ENCODE peak calls at places on chromosomes 13 and 19, in four cellular contexts. C is ovary, G is Daoy, R is fibroblast of the aortic adventitia. A is an unnamed sample.

GRCh38 chr19:50190439-50190891 is 13.0 kb upstream of the MYH14 start:
- DNase-seq in R (no peak), C (no peak), G (no peak), A (no peak)

GRCh38 chr13:45327253-45327954 is 13.6 kb downstream of the TPT1 start:
- DNase-seq in R (no peak), G (no peak), C (no peak), A (no peak)

GRCh38 chr13:39224841-39225240 is 186.6 kb downstream of the NHLRC3 start:
- DNase-seq in R (no peak), G (no peak), C (no peak), A (no peak)

GRCh38 chr13:48586591-48587103 is 53.8 kb upstream of the RCBTB2 start:
- DNase-seq in C (peak), G (peak), R (peak), A (peak)

GRCh38 chr19:3365447-3366103 is 808 bp upstream of the NFIC start:
- DNase-seq in C (peak), G (peak), R (peak), A (peak)

GRCh38 chr19:595326-596262 is 5.9 kb downstream of the HCN2 start:
- DNase-seq in G (no peak), C (no peak), R (no peak), A (no peak)

GRCh38 chr19:7159105-7159933 is 89.8 kb downstream of the ZNF557 start:
- DNase-seq in C (peak), G (peak), R (peak), A (peak)

GRCh38 chr19:56664511-56664910 is 7.0 kb downstream of the ZNF835 start:
- DNase-seq in G (no peak), R (no peak), C (no peak), A (no peak)

GRCh38 chr13:36454962-36455361 is 22.7 kb downstream of the CCNA1 start:
- DNase-seq in C (no peak), G (no peak), R (no peak), A (peak)

GRCh38 chr19:35986664-35987570 is 8.1 kb upstream of the SDHAF1 start:
- DNase-seq in G (peak), C (no peak), R (no peak), A (no peak)

GRCh38 chr19:5983367-5983955 is 5.5 kb upstream of the RANBP3 start:
- DNase-seq in R (no peak), G (no peak), C (no peak), A (no peak)

GRCh38 chr13:49044849-49045248 is 69.1 kb downstream of the FNDC3A start:
- DNase-seq in G (no peak), C (no peak), R (no peak), A (no peak)

GRCh38 chr19:27794444-27795042 is 1418.4 kb downstream of the UQCRFS1 start:
- DNase-seq in R (peak), G (peak), C (no peak), A (no peak)

GRCh38 chr19:23203841-23204344 is 46.3 kb downstream of the ZNF724 start:
- DNase-seq in C (peak), G (peak), R (no peak), A (no peak)

GRCh38 chr19:31214086-31214485 is 135.2 kb downstream of the TSHZ3 start:
- DNase-seq in C (no peak), G (peak), R (peak), A (peak)

GRCh38 chr13:48679941-48680630 is 26.4 kb downstream of the CYSLTR2 start:
- DNase-seq in G (no peak), C (no peak), R (no peak), A (no peak)

GRCh38 chr19:1730157-1730556 is 23.1 kb upstream of the ONECUT3 start:
- DNase-seq in G (no peak), R (no peak), C (no peak), A (no peak)

GRCh38 chr13:71621152-71622124 is 245.6 kb downstream of the DACH1 start:
- DNase-seq in R (no peak), C (no peak), G (no peak), A (no peak)

GRCh38 chr19:23784274-23784673 is 25.6 kb upstream of the ZNF681 start:
- DNase-seq in R (no peak), C (no peak), G (no peak), A (no peak)

GRCh38 chr19:5966215-5966614 is 11.7 kb downstream of the RANBP3 start:
- DNase-seq in R (peak), G (no peak), C (no peak), A (peak)

GRCh38 chr13:91356919-91357612 is 9.6 kb downstream of the MIR17HG start:
- DNase-seq in G (no peak), C (no peak), R (no peak), A (no peak)

GRCh38 chr19:771332-771785 is 20.4 kb downstream of the MISP start:
- DNase-seq in G (peak), C (no peak), R (peak), A (no peak)

GRCh38 chr19:40801449-40802299 is 2.7 kb downstream of the EGLN2 start:
- DNase-seq in C (no peak), R (no peak), G (no peak), A (no peak)

GRCh38 chr19:16106121-16106520 is 5.6 kb upstream of the RAB8A start:
- DNase-seq in R (no peak), C (no peak), G (peak), A (no peak)

GRCh38 chr19:485583-486236 is 10.6 kb upstream of the MADCAM1 start:
- DNase-seq in C (peak), G (peak), R (peak), A (no peak)

GRCh38 chr19:49857061-49857833 is 6.3 kb downstream of the PTOV1 start:
- DNase-seq in G (no peak), R (no peak), C (peak), A (peak)

GRCh38 chr13:107650081-107650701 is 565.1 kb downstream of the LIG4 start:
- DNase-seq in R (peak), C (peak), G (peak), A (peak)

GRCh38 chr13:19089315-19089714 is 92.3 kb downstream of the TUBA3C start:
- DNase-seq in G (no peak), C (no peak), R (no peak), A (no peak)

GRCh38 chr19:32200312-32201038 is 144.9 kb upstream of the ZNF507 start:
- DNase-seq in R (no peak), C (no peak), G (no peak), A (no peak)

GRCh38 chr13:103431880-103432279 is 365.7 kb upstream of the SLC10A2 start:
- DNase-seq in C (no peak), G (no peak), R (no peak), A (no peak)